ENCODE peak calls at places on chromosomes 12 and 14, in nine cellular contexts. One of them, this sample, is unnamed.

GRCh38 chr14:26332966-26333365 is 264.9 kb downstream of the NOVA1 start:
- ATAC-seq in right lobe of liver: no peak
- ATAC-seq in gastrocnemius medialis: no peak
- ATAC-seq in HepG2: no peak
- ATAC-seq in upper lobe of left lung: peak; percentile 76
- ATAC-seq in heart left ventricle: no peak
- ATAC-seq in HCT116: no peak
- ATAC-seq in A549: no peak
- ATAC-seq in IMR-90: no peak
- ATAC-seq in this sample: peak; percentile 62

GRCh38 chr14:64303471-64303917 is 9.3 kb upstream of the ESR2 start:
- ATAC-seq in right lobe of liver: peak; percentile 82
- ATAC-seq in gastrocnemius medialis: peak; percentile 77
- ATAC-seq in HepG2: peak; percentile 85
- ATAC-seq in upper lobe of left lung: peak; percentile 72
- ATAC-seq in heart left ventricle: peak; percentile 48
- ATAC-seq in HCT116: peak; percentile 95
- ATAC-seq in A549: peak; percentile 89
- ATAC-seq in IMR-90: peak; percentile 77
- ATAC-seq in this sample: no peak

GRCh38 chr12:48786591-48787544 is 2.0 kb downstream of the ADCY6 start:
- ATAC-seq in right lobe of liver: no peak
- ATAC-seq in gastrocnemius medialis: no peak
- ATAC-seq in HepG2: no peak
- ATAC-seq in upper lobe of left lung: no peak
- ATAC-seq in heart left ventricle: peak; percentile 86
- ATAC-seq in HCT116: no peak
- ATAC-seq in A549: no peak
- ATAC-seq in IMR-90: no peak
- ATAC-seq in this sample: no peak

GRCh38 chr12:110775997-110776396 is 33.3 kb upstream of the PPP1CC start:
- ATAC-seq in right lobe of liver: no peak
- ATAC-seq in gastrocnemius medialis: no peak
- ATAC-seq in HepG2: no peak
- ATAC-seq in upper lobe of left lung: no peak
- ATAC-seq in heart left ventricle: no peak
- ATAC-seq in HCT116: no peak
- ATAC-seq in A549: no peak
- ATAC-seq in IMR-90: no peak
- ATAC-seq in this sample: no peak

GRCh38 chr12:116665666-116666304 is 72.1 kb downstream of the SPRING1 start:
- ATAC-seq in right lobe of liver: no peak
- ATAC-seq in gastrocnemius medialis: peak; percentile 60
- ATAC-seq in HepG2: no peak
- ATAC-seq in upper lobe of left lung: no peak
- ATAC-seq in heart left ventricle: peak; percentile 62
- ATAC-seq in HCT116: no peak
- ATAC-seq in A549: no peak
- ATAC-seq in IMR-90: no peak
- ATAC-seq in this sample: no peak

GRCh38 chr12:9327307-9327706 is 119.1 kb upstream of the PZP start:
- ATAC-seq in right lobe of liver: no peak
- ATAC-seq in gastrocnemius medialis: no peak
- ATAC-seq in HepG2: no peak
- ATAC-seq in upper lobe of left lung: no peak
- ATAC-seq in heart left ventricle: no peak
- ATAC-seq in HCT116: no peak
- ATAC-seq in A549: no peak
- ATAC-seq in IMR-90: no peak
- ATAC-seq in this sample: no peak

GRCh38 chr12:92615703-92616102 is 87.1 kb upstream of the PLEKHG7 start:
- ATAC-seq in right lobe of liver: no peak
- ATAC-seq in gastrocnemius medialis: no peak
- ATAC-seq in HepG2: no peak
- ATAC-seq in upper lobe of left lung: no peak
- ATAC-seq in heart left ventricle: no peak
- ATAC-seq in HCT116: no peak
- ATAC-seq in A549: no peak
- ATAC-seq in IMR-90: no peak
- ATAC-seq in this sample: no peak

GRCh38 chr14:29757188-29757680 is 170.4 kb downstream of the PRKD1 start:
- ATAC-seq in right lobe of liver: no peak
- ATAC-seq in gastrocnemius medialis: no peak
- ATAC-seq in HepG2: no peak
- ATAC-seq in upper lobe of left lung: no peak
- ATAC-seq in heart left ventricle: no peak
- ATAC-seq in HCT116: no peak
- ATAC-seq in A549: no peak
- ATAC-seq in IMR-90: no peak
- ATAC-seq in this sample: no peak

GRCh38 chr12:125376422-125376821 is 311.2 kb downstream of the AACS start:
- ATAC-seq in right lobe of liver: no peak
- ATAC-seq in gastrocnemius medialis: no peak
- ATAC-seq in HepG2: no peak
- ATAC-seq in upper lobe of left lung: peak; percentile 10
- ATAC-seq in heart left ventricle: no peak
- ATAC-seq in HCT116: no peak
- ATAC-seq in A549: no peak
- ATAC-seq in IMR-90: no peak
- ATAC-seq in this sample: no peak

GRCh38 chr12:70393787-70394519 is 27.9 kb downstream of the KCNMB4 start:
- ATAC-seq in right lobe of liver: no peak
- ATAC-seq in gastrocnemius medialis: no peak
- ATAC-seq in HepG2: peak; percentile 50
- ATAC-seq in upper lobe of left lung: no peak
- ATAC-seq in heart left ventricle: no peak
- ATAC-seq in HCT116: peak; percentile 54
- ATAC-seq in A549: peak; percentile 24
- ATAC-seq in IMR-90: peak; percentile 42
- ATAC-seq in this sample: no peak

GRCh38 chr12:11894890-11895289 is 175.8 kb upstream of the BCL2L14 start:
- ATAC-seq in right lobe of liver: no peak
- ATAC-seq in gastrocnemius medialis: no peak
- ATAC-seq in HepG2: no peak
- ATAC-seq in upper lobe of left lung: no peak
- ATAC-seq in heart left ventricle: no peak
- ATAC-seq in HCT116: no peak
- ATAC-seq in A549: no peak
- ATAC-seq in IMR-90: no peak
- ATAC-seq in this sample: no peak

GRCh38 chr14:68819260-68819691 is 26.4 kb upstream of the ZFP36L1 start:
- ATAC-seq in right lobe of liver: no peak
- ATAC-seq in gastrocnemius medialis: no peak
- ATAC-seq in HepG2: no peak
- ATAC-seq in upper lobe of left lung: no peak
- ATAC-seq in heart left ventricle: no peak
- ATAC-seq in HCT116: peak; percentile 63
- ATAC-seq in A549: no peak
- ATAC-seq in IMR-90: no peak
- ATAC-seq in this sample: peak; percentile 29

GRCh38 chr12:120140603-120141002 is 24.1 kb upstream of the RAB35 start:
- ATAC-seq in right lobe of liver: no peak
- ATAC-seq in gastrocnemius medialis: no peak
- ATAC-seq in HepG2: no peak
- ATAC-seq in upper lobe of left lung: no peak
- ATAC-seq in heart left ventricle: no peak
- ATAC-seq in HCT116: no peak
- ATAC-seq in A549: no peak
- ATAC-seq in IMR-90: no peak
- ATAC-seq in this sample: no peak

GRCh38 chr14:20428010-20428365 is 8.0 kb downstream of the KLHL33 start:
- ATAC-seq in right lobe of liver: no peak
- ATAC-seq in gastrocnemius medialis: no peak
- ATAC-seq in HepG2: no peak
- ATAC-seq in upper lobe of left lung: no peak
- ATAC-seq in heart left ventricle: no peak
- ATAC-seq in HCT116: no peak
- ATAC-seq in A549: no peak
- ATAC-seq in IMR-90: no peak
- ATAC-seq in this sample: no peak

GRCh38 chr12:17588968-17589367 is 501.0 kb downstream of the RERGL start:
- ATAC-seq in right lobe of liver: peak; percentile 35
- ATAC-seq in gastrocnemius medialis: no peak
- ATAC-seq in HepG2: peak; percentile 56
- ATAC-seq in upper lobe of left lung: no peak
- ATAC-seq in heart left ventricle: no peak
- ATAC-seq in HCT116: peak; percentile 78
- ATAC-seq in A549: peak; percentile 96
- ATAC-seq in IMR-90: no peak
- ATAC-seq in this sample: no peak

GRCh38 chr12:50635356-50635755 is 128.5 kb upstream of the ATF1 start:
- ATAC-seq in right lobe of liver: no peak
- ATAC-seq in gastrocnemius medialis: no peak
- ATAC-seq in HepG2: no peak
- ATAC-seq in upper lobe of left lung: no peak
- ATAC-seq in heart left ventricle: peak; percentile 83
- ATAC-seq in HCT116: no peak
- ATAC-seq in A549: no peak
- ATAC-seq in IMR-90: no peak
- ATAC-seq in this sample: no peak

GRCh38 chr12:122656298-122656697 is 46.9 kb downstream of the HCAR2 start:
- ATAC-seq in right lobe of liver: no peak
- ATAC-seq in gastrocnemius medialis: no peak
- ATAC-seq in HepG2: no peak
- ATAC-seq in upper lobe of left lung: no peak
- ATAC-seq in heart left ventricle: no peak
- ATAC-seq in HCT116: no peak
- ATAC-seq in A549: no peak
- ATAC-seq in IMR-90: no peak
- ATAC-seq in this sample: no peak

GRCh38 chr12:40168868-40169267 is 55.9 kb upstream of the LRRK2 start:
- ATAC-seq in right lobe of liver: no peak
- ATAC-seq in gastrocnemius medialis: no peak
- ATAC-seq in HepG2: no peak
- ATAC-seq in upper lobe of left lung: no peak
- ATAC-seq in heart left ventricle: no peak
- ATAC-seq in HCT116: no peak
- ATAC-seq in A549: no peak
- ATAC-seq in IMR-90: no peak
- ATAC-seq in this sample: no peak

GRCh38 chr12:106343213-106343509 is 14.4 kb upstream of the POLR3B start:
- ATAC-seq in right lobe of liver: no peak
- ATAC-seq in gastrocnemius medialis: peak; percentile 5
- ATAC-seq in HepG2: no peak
- ATAC-seq in upper lobe of left lung: peak; percentile 15
- ATAC-seq in heart left ventricle: peak; percentile 14
- ATAC-seq in HCT116: no peak
- ATAC-seq in A549: peak; percentile 19
- ATAC-seq in IMR-90: peak; percentile 56
- ATAC-seq in this sample: no peak

GRCh38 chr14:80215756-80216581 is 4.7 kb upstream of the DIO2 start:
- ATAC-seq in right lobe of liver: no peak
- ATAC-seq in gastrocnemius medialis: peak; percentile 67
- ATAC-seq in HepG2: no peak
- ATAC-seq in upper lobe of left lung: peak; percentile 85
- ATAC-seq in heart left ventricle: peak; percentile 80
- ATAC-seq in HCT116: no peak
- ATAC-seq in A549: peak; percentile 94
- ATAC-seq in IMR-90: no peak
- ATAC-seq in this sample: peak; percentile 82

GRCh38 chr14:105458571-105458970 is 16.1 kb upstream of the CRIP2 start:
- ATAC-seq in right lobe of liver: no peak
- ATAC-seq in gastrocnemius medialis: no peak
- ATAC-seq in HepG2: no peak
- ATAC-seq in upper lobe of left lung: no peak
- ATAC-seq in heart left ventricle: no peak
- ATAC-seq in HCT116: peak; percentile 25
- ATAC-seq in A549: no peak
- ATAC-seq in IMR-90: no peak
- ATAC-seq in this sample: no peak

GRCh38 chr14:101709533-101709881 is 52.0 kb upstream of the PPP2R5C start:
- ATAC-seq in right lobe of liver: no peak
- ATAC-seq in gastrocnemius medialis: no peak
- ATAC-seq in HepG2: no peak
- ATAC-seq in upper lobe of left lung: no peak
- ATAC-seq in heart left ventricle: no peak
- ATAC-seq in HCT116: no peak
- ATAC-seq in A549: no peak
- ATAC-seq in IMR-90: no peak
- ATAC-seq in this sample: no peak

DNA sequence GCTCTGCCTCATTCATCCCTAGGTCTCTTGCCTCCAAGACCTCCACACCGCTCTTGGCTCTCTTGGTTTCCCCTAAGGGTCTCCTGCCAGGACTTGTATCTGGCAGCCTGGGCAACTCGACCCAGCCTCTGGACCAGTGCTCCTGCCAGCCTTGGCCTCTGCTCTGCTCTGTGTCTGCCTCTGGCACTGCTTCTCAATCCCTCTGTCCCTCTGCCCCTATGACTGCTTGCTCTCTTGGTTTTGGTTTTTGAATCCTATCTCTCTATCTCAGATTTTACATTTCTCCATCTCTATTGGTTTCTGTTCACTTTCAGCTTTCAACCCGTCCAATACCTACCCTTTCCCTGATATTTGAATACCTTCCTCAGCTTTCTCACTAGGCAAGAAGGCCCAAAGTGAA is 6.3 kb downstream of the ITGA5 start:
- ATAC-seq in right lobe of liver: peak; percentile 15
- ATAC-seq in gastrocnemius medialis: no peak
- ATAC-seq in HepG2: no peak
- ATAC-seq in upper lobe of left lung: no peak
- ATAC-seq in heart left ventricle: peak; percentile 36
- ATAC-seq in HCT116: no peak
- ATAC-seq in A549: no peak
- ATAC-seq in IMR-90: no peak
- ATAC-seq in this sample: no peak
- H3K4me3 ChIP-seq in right lobe of liver: no peak overlapping the region
- H3K4me3 ChIP-seq in gastrocnemius medialis: peak overlapping the region; percentile 25
- H3K4me3 ChIP-seq in HepG2: no peak overlapping the region
- H3K4me3 ChIP-seq in upper lobe of left lung: peak overlapping the region; percentile 88
- H3K4me3 ChIP-seq in heart left ventricle: no peak overlapping the region
- H3K4me3 ChIP-seq in HCT116: no peak overlapping the region
- H3K4me3 ChIP-seq in A549: no peak overlapping the region
- H3K4me3 ChIP-seq in IMR-90: no peak overlapping the region
- H3K4me3 ChIP-seq in this sample: peak overlapping the region; percentile 19

GRCh38 chr14:22533057-22533704 is 55.8 kb downstream of the DAD1 start:
- ATAC-seq in right lobe of liver: no peak
- ATAC-seq in gastrocnemius medialis: no peak
- ATAC-seq in HepG2: no peak
- ATAC-seq in upper lobe of left lung: no peak
- ATAC-seq in heart left ventricle: no peak
- ATAC-seq in HCT116: no peak
- ATAC-seq in A549: no peak
- ATAC-seq in IMR-90: no peak
- ATAC-seq in this sample: no peak
- TF ChIP-seq POLR2A in right lobe of liver: no peak
- TF ChIP-seq POLR2A in gastrocnemius medialis: no peak
- TF ChIP-seq POLR2A in HepG2: no peak
- TF ChIP-seq POLR2A in upper lobe of left lung: no peak
- TF ChIP-seq POLR2A in heart left ventricle: no peak
- TF ChIP-seq POLR2A in HCT116: no peak
- TF ChIP-seq POLR2A in A549: no peak
- TF ChIP-seq POLR2A in IMR-90: no peak
- TF ChIP-seq POLR2A in this sample: no peak

GRCh38 chr12:55935742-55936151 is 4.8 kb downstream of the DGKA start:
- ATAC-seq in right lobe of liver: no peak
- ATAC-seq in gastrocnemius medialis: no peak
- ATAC-seq in HepG2: no peak
- ATAC-seq in upper lobe of left lung: peak; percentile 37
- ATAC-seq in heart left ventricle: no peak
- ATAC-seq in HCT116: no peak
- ATAC-seq in A549: no peak
- ATAC-seq in IMR-90: no peak
- ATAC-seq in this sample: peak; percentile 15
- H3K4me3 ChIP-seq in right lobe of liver: no peak overlapping the region
- H3K4me3 ChIP-seq in gastrocnemius medialis: no peak overlapping the region
- H3K4me3 ChIP-seq in HepG2: no peak overlapping the region
- H3K4me3 ChIP-seq in upper lobe of left lung: peak overlapping the region; percentile 30
- H3K4me3 ChIP-seq in heart left ventricle: peak overlapping the region; percentile 23
- H3K4me3 ChIP-seq in HCT116: no peak overlapping the region
- H3K4me3 ChIP-seq in A549: no peak overlapping the region
- H3K4me3 ChIP-seq in IMR-90: no peak overlapping the region
- H3K4me3 ChIP-seq in this sample: no peak overlapping the region

GRCh38 chr12:107845980-107846659 is 71.6 kb downstream of the ASCL4 start:
- ATAC-seq in right lobe of liver: no peak
- ATAC-seq in gastrocnemius medialis: no peak
- ATAC-seq in HepG2: no peak
- ATAC-seq in upper lobe of left lung: no peak
- ATAC-seq in heart left ventricle: no peak
- ATAC-seq in HCT116: peak; percentile 47
- ATAC-seq in A549: peak; percentile 25
- ATAC-seq in IMR-90: no peak
- ATAC-seq in this sample: no peak
- TF ChIP-seq POLR2A in right lobe of liver: no peak
- TF ChIP-seq POLR2A in gastrocnemius medialis: no peak
- TF ChIP-seq POLR2A in HepG2: no peak
- TF ChIP-seq POLR2A in upper lobe of left lung: no peak
- TF ChIP-seq POLR2A in heart left ventricle: no peak
- TF ChIP-seq POLR2A in HCT116: no peak
- TF ChIP-seq POLR2A in A549: no peak
- TF ChIP-seq POLR2A in IMR-90: no peak
- TF ChIP-seq POLR2A in this sample: no peak